ENCODE peak calls at places on chromosomes 4 and X, in eight cellular contexts. P is mucosa of descending colon, N is HFF-Myc, C is chondrocyte, Y is transverse colon, E is GM20000, M is lower leg skin, V is type B pancreatic cell. K is an unnamed sample.

GRCh38 chr4:101039367-101039766 is 308.0 kb downstream of the PPP3CA start:
- DNase-seq in V (no peak), P (no peak), C (no peak), Y (no peak), E (no peak), M (no peak), N (no peak), K (no peak)

GRCh38 chrX:137549073-137549472 is 16.9 kb upstream of the ZIC3 start:
- DNase-seq in Y (no peak), N (no peak), C (no peak), E (no peak), V (no peak), M (no peak), P (no peak), K (no peak)

GRCh38 chrX:154436597-154437397 is at the start of gene GDI1:
- DNase-seq in N (no peak), C (no peak), E (peak), V (no peak), M (no peak), Y (peak), P (peak), K (no peak)

GRCh38 chr4:57137261-57137660 is 27.1 kb upstream of the IGFBP7 start:
- DNase-seq in Y (no peak), P (no peak), N (no peak), M (no peak), C (no peak), E (no peak), V (no peak), K (no peak)

GRCh38 chrX:153602621-153603020 is 3.7 kb upstream of the CCNQ start:
- DNase-seq in E (no peak), N (no peak), M (no peak), P (no peak), V (no peak), Y (no peak), C (no peak), K (no peak)

GRCh38 chr4:14835708-14836107 is 166.6 kb upstream of the CPEB2 start:
- DNase-seq in M (no peak), P (no peak), Y (no peak), C (no peak), V (no peak), N (no peak), E (no peak), K (no peak)

GRCh38 chr4:147754037-147754445 is 22.2 kb downstream of the ARHGAP10 start:
- DNase-seq in C (no peak), V (no peak), Y (no peak), E (no peak), M (no peak), N (peak), P (no peak), K (no peak)

GRCh38 chrX:10726647-10727046 is 106.3 kb upstream of the MID1 start:
- DNase-seq in V (no peak), M (no peak), P (no peak), E (no peak), N (no peak), Y (no peak), C (no peak), K (peak)

GRCh38 chr4:125573368-125573767 is 258.6 kb downstream of the FAT4 start:
- DNase-seq in P (no peak), C (no peak), N (no peak), Y (no peak), M (no peak), V (no peak), E (no peak), K (no peak)

GRCh38 chr4:169175035-169175434 is 95.7 kb downstream of the SH3RF1 start:
- DNase-seq in E (no peak), N (no peak), M (no peak), Y (no peak), C (no peak), V (no peak), P (no peak), K (no peak)

GRCh38 chrX:54413753-54414152 is 26.5 kb upstream of the TSR2 start:
- DNase-seq in V (no peak), Y (no peak), E (no peak), C (no peak), P (no peak), M (no peak), N (no peak), K (no peak)

GRCh38 chr4:8914461-8915171 is 43.0 kb upstream of the HMX1 start:
- DNase-seq in M (peak), P (no peak), N (no peak), Y (no peak), V (peak), E (peak), C (peak), K (no peak)

GRCh38 chr4:114717432-114717831 is 118.8 kb downstream of the UGT8 start:
- DNase-seq in E (no peak), C (no peak), P (no peak), V (no peak), N (no peak), M (no peak), Y (no peak), K (no peak)

GRCh38 chrX:119692241-119693031 is 532 bp downstream of the SEPTIN6 start:
- DNase-seq in V (no peak), C (no peak), E (no peak), M (no peak), Y (peak), N (no peak), P (peak), K (no peak)

GRCh38 chr4:26609868-26610267 is 26.0 kb downstream of the TBC1D19 start:
- DNase-seq in Y (no peak), E (no peak), M (no peak), N (no peak), C (no peak), V (no peak), P (no peak), K (no peak)

GRCh38 chr4:76620723-76621463 is 185.9 kb downstream of the SHROOM3 start:
- DNase-seq in E (no peak), V (no peak), Y (peak), M (no peak), N (no peak), P (peak), C (no peak), K (no peak)

GRCh38 chr4:186623546-186623945 is 68.2 kb upstream of the MTNR1A start:
- DNase-seq in P (no peak), E (no peak), V (no peak), C (no peak), N (no peak), Y (no peak), M (no peak), K (no peak)

GRCh38 chrX:129769467-129770154 is 10.1 kb upstream of the SASH3 start:
- DNase-seq in C (no peak), Y (peak), N (no peak), E (peak), M (no peak), P (peak), V (no peak), K (peak)

GRCh38 chrX:110417128-110417527 is 58.5 kb downstream of the RTL9 start:
- DNase-seq in N (no peak), Y (no peak), C (no peak), M (no peak), P (no peak), V (no peak), E (no peak), K (no peak)

GRCh38 chr4:9833421-9833820 is 52.0 kb downstream of the DRD5 start:
- DNase-seq in N (no peak), C (no peak), E (no peak), M (no peak), Y (no peak), P (no peak), V (no peak), K (no peak)

GRCh38 chr4:22482250-22483127 is 33.4 kb downstream of the ADGRA3 start:
- DNase-seq in E (no peak), V (no peak), Y (no peak), C (no peak), N (no peak), M (no peak), P (no peak), K (no peak)

GRCh38 chr4:81360722-81361121 is 111.0 kb downstream of the RASGEF1B start:
- DNase-seq in Y (no peak), M (no peak), N (no peak), C (no peak), V (no peak), E (no peak), P (no peak), K (no peak)

GRCh38 chrX:148874621-148875020 is 374.2 kb downstream of the AFF2 start:
- DNase-seq in Y (no peak), E (no peak), V (no peak), C (no peak), M (no peak), N (no peak), P (no peak), K (no peak)

GRCh38 chrX:151974336-151975227 is at the start of gene GABRE:
- DNase-seq in M (peak), N (no peak), E (no peak), P (peak), C (no peak), Y (peak), V (peak), K (no peak)

DNA sequence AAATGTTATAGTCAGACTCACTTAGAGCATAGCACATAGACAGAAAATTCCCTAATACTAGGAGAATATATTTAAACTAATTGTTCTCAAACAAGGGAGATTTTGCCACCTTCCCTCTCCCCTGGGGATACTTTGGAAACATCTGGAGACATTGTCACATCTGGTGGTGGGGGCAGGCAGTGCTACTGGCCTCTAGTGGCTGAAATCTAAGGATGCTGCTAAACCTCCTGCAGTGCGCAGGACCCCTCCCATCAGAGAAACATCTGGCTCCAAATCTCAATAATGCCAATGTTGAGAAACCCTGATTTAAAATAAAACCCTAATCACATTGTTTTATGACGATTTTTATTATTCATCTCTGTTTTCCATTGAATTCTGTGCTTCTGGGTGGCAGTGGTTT is 244.9 kb downstream of the FRMPD4 start:
- DNase-seq in Y (no peak), E (no peak), M (no peak), P (no peak), V (no peak), N (no peak), C (no peak), K (no peak)
- TF ChIP-seq CTCF in Y (no peak), E (no peak), M (no peak), P (no peak), V (peak), N (peak), C (peak), K (peak)

GRCh38 chr4:1366371-1367229 is 19.6 kb downstream of the UVSSA start:
- DNase-seq in P (no peak), M (no peak), E (no peak), N (no peak), V (no peak), C (peak), Y (no peak), K (no peak)

GRCh38 chr4:1364217-1364616 is 17.2 kb downstream of the UVSSA start:
- DNase-seq in N (no peak), C (peak), Y (no peak), V (no peak), M (no peak), P (no peak), E (no peak), K (no peak)

GRCh38 chr4:1364748-1365147 is 17.7 kb downstream of the UVSSA start:
- DNase-seq in M (no peak), C (peak), N (no peak), V (no peak), Y (no peak), E (no peak), P (no peak), K (no peak)

GRCh38 chr4:1367230-1367935 is 20.4 kb downstream of the UVSSA start:
- DNase-seq in N (no peak), V (no peak), Y (no peak), C (peak), E (no peak), P (no peak), M (no peak), K (no peak)

GRCh38 chr4:1365271-1366178 is 18.5 kb downstream of the UVSSA start:
- DNase-seq in M (no peak), V (no peak), E (no peak), P (no peak), C (peak), Y (peak), N (no peak), K (no peak)
- TF ChIP-seq CTCF in M (no peak), V (no peak), E (no peak), P (no peak), C (no peak), Y (no peak), N (no peak), K (no peak)

GRCh38 chr4:143396695-143397094 is 60.0 kb downstream of the GAB1 start:
- DNase-seq in V (no peak), N (no peak), E (no peak), M (no peak), Y (no peak), P (no peak), C (no peak), K (no peak)
- TF ChIP-seq CTCF in V (peak), N (peak), E (no peak), M (no peak), Y (no peak), P (no peak), C (peak), K (peak)

GRCh38 chr4:38188136-38188535 is 227.9 kb downstream of the PTTG2 start:
- DNase-seq in P (no peak), N (no peak), E (no peak), C (no peak), Y (no peak), M (no peak), V (no peak), K (no peak)
- TF ChIP-seq CTCF in P (no peak), N (no peak), E (no peak), C (no peak), Y (no peak), M (no peak), V (no peak), K (no peak)